ENCODE peak calls at places on chromosomes 3 and 15, in nine cellular contexts. Q, G, H, J, D, B, L, C and S are unnamed samples.

GRCh38 chr3:105923151-105923550 is 54.3 kb upstream of the CBLB start:
- DNase-seq in G (no peak), J (no peak), C (no peak), Q (no peak), D (no peak), B (no peak), L (no peak), H (no peak), S (no peak)

GRCh38 chr3:119235151-119235550 is 5.5 kb downstream of the B4GALT4 start:
- DNase-seq in H (no peak), J (no peak), L (no peak), G (no peak), Q (no peak), D (no peak), C (no peak), B (no peak), S (no peak)

GRCh38 chr3:14156843-14157561 is 21.4 kb downstream of the XPC start:
- DNase-seq in L (no peak), D (no peak), B (no peak), C (no peak), J (no peak), Q (no peak), G (no peak), H (no peak), S (no peak)

GRCh38 chr3:74139648-74140047 is 474.8 kb downstream of the CNTN3 start:
- DNase-seq in B (no peak), Q (peak; percentile 16), C (no peak), D (no peak), L (no peak), H (no peak), G (no peak), J (no peak), S (no peak)

GRCh38 chr3:127291611-127292010 is 3.8 kb upstream of the PRR20G start:
- DNase-seq in C (no peak), J (no peak), L (no peak), H (no peak), D (no peak), G (no peak), B (no peak), Q (no peak), S (no peak)

GRCh38 chr3:33181229-33181628 is 37.4 kb downstream of the SUSD5 start:
- DNase-seq in C (no peak), L (no peak), J (no peak), Q (no peak), D (no peak), B (no peak), H (no peak), G (no peak), S (no peak)

GRCh38 chr3:133750201-133750748 is 4.1 kb downstream of the TF start:
- DNase-seq in H (no peak), J (no peak), C (no peak), Q (no peak), B (no peak), L (no peak), D (no peak), G (no peak), S (no peak)

GRCh38 chr3:133962879-133963278 is 66.8 kb downstream of the SLCO2A1 start:
- DNase-seq in Q (peak; percentile 86), L (no peak), J (no peak), H (peak; percentile 12), C (no peak), B (no peak), D (no peak), G (no peak), S (no peak)

GRCh38 chr15:31280831-31281216 is 45.8 kb upstream of the KLF13 start:
- DNase-seq in C (no peak), L (no peak), G (no peak), J (no peak), Q (no peak), D (peak; percentile 11), B (no peak), H (peak; percentile 13), S (no peak)

GRCh38 chr3:9901967-9902366 is 681 bp upstream of the IL17RE start:
- DNase-seq in D (no peak), C (no peak), Q (no peak), J (peak; percentile 37), H (no peak), B (peak; percentile 64), G (no peak), L (no peak), S (no peak)

GRCh38 chr3:45178131-45179023 is 32.2 kb upstream of the CDCP1 start:
- DNase-seq in C (no peak), H (no peak), L (no peak), D (no peak), Q (peak; percentile 78), G (no peak), J (no peak), B (no peak), S (no peak)

GRCh38 chr15:45635191-45635638 is 386 bp downstream of the SQOR start:
- DNase-seq in J (peak; percentile 75), D (peak; percentile 50), L (peak; percentile 27), H (peak; percentile 56), Q (no peak), C (no peak), B (peak; percentile 94), G (peak; percentile 87), S (peak; percentile 90)

GRCh38 chr15:87736401-87736800 is 520.1 kb downstream of the NTRK3 start:
- DNase-seq in D (no peak), J (no peak), Q (no peak), G (no peak), B (no peak), L (no peak), H (no peak), C (peak; percentile 19), S (no peak)

GRCh38 chr3:46276497-46277099 is 34.3 kb downstream of the CCR3 start:
- DNase-seq in H (no peak), C (no peak), B (peak; percentile 92), Q (no peak), G (peak; percentile 78), J (peak; percentile 87), D (peak; percentile 19), L (peak; percentile 38), S (peak; percentile 68)

GRCh38 chr3:114519415-114519814 is 225.6 kb downstream of the TIGIT start:
- DNase-seq in D (no peak), B (no peak), J (peak; percentile 26), C (no peak), L (no peak), H (no peak), G (no peak), Q (peak; percentile 84), S (no peak)

GRCh38 chr15:58521293-58521991 is 89.7 kb downstream of the LIPC start:
- DNase-seq in D (peak; percentile 28), J (no peak), G (peak; percentile 64), Q (peak; percentile 51), C (peak; percentile 19), B (peak; percentile 89), H (peak; percentile 46), L (no peak), S (no peak)

GRCh38 chr3:136960838-136961836 is 3.4 kb downstream of the IL20RB start:
- DNase-seq in C (no peak), Q (no peak), B (no peak), D (no peak), L (no peak), G (no peak), H (no peak), J (no peak), S (no peak)
- H3K4me3 ChIP-seq in C (no peak overlapping the region), Q (no peak overlapping the region), B (no peak overlapping the region), D (no peak overlapping the region), L (no peak overlapping the region), G (no peak overlapping the region), H (no peak overlapping the region), J (no peak overlapping the region), S (no peak overlapping the region)

DNA sequence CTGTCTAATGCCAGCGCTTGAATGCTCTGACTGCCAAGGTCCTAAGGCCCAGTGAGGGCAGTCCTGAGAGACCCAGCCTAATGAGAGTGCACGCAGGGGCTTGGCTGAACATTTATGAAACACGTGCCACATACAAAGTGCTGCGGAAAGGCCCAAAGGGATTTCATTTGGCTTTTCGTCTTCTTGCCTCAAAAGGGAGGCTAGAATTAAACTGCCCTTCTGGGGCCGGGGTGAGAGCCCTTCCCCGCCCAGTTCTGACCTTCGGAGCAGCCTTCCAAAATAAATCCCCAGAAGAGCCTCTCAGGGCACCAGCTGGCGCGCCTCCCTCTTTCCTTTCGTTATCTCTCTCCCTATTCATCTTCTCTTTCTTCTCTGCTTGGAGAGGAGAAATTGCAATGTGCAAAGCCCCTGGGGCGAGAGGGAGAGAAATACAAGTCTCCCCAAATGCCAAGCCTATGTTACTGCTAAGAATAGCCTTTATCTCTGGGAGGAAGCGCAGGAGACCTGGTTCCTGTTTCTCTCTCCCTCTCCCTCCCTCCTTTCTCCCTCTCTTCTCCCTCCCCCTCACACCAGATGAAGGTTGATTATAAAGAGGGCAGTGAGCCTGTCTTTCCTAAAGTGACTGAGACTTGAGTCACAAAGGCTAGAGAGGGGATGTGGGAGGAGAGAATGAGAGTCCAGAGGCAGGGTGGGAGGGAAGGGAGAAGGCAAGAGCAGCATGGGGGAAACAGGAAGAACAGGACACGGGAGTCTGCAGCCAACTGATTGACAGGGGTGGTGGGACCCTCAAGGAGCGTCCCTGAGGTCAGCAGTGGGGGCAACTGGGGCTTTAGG is 36.7 kb upstream of the NDUFB4 start:
- DNase-seq in C (no peak), Q (peak; percentile 36), L (no peak), B (peak; percentile 78), D (no peak), J (no peak), G (no peak), H (peak; percentile 88), S (peak; percentile 77)
- H3K4me3 ChIP-seq in C (peak overlapping the region; percentile 53), Q (peak overlapping the region; percentile 27), L (no peak overlapping the region), B (peak overlapping the region; percentile 33), D (peak overlapping the region; percentile 48), J (peak overlapping the region; percentile 46), G (no peak overlapping the region), H (peak overlapping the region; percentile 46), S (peak overlapping the region; percentile 39)

GRCh38 chr3:128992926-128993460 is 883 bp downstream of the CFAP92 start:
- DNase-seq in G (peak; percentile 50), C (no peak), H (no peak), D (no peak), J (no peak), B (no peak), L (no peak), Q (no peak), S (peak; percentile 61)
- H3K4me3 ChIP-seq in G (no peak overlapping the region), C (peak overlapping the region; percentile 45), H (no peak overlapping the region), D (no peak overlapping the region), J (no peak overlapping the region), B (no peak overlapping the region), L (no peak overlapping the region), Q (no peak overlapping the region), S (no peak overlapping the region)

DNA sequence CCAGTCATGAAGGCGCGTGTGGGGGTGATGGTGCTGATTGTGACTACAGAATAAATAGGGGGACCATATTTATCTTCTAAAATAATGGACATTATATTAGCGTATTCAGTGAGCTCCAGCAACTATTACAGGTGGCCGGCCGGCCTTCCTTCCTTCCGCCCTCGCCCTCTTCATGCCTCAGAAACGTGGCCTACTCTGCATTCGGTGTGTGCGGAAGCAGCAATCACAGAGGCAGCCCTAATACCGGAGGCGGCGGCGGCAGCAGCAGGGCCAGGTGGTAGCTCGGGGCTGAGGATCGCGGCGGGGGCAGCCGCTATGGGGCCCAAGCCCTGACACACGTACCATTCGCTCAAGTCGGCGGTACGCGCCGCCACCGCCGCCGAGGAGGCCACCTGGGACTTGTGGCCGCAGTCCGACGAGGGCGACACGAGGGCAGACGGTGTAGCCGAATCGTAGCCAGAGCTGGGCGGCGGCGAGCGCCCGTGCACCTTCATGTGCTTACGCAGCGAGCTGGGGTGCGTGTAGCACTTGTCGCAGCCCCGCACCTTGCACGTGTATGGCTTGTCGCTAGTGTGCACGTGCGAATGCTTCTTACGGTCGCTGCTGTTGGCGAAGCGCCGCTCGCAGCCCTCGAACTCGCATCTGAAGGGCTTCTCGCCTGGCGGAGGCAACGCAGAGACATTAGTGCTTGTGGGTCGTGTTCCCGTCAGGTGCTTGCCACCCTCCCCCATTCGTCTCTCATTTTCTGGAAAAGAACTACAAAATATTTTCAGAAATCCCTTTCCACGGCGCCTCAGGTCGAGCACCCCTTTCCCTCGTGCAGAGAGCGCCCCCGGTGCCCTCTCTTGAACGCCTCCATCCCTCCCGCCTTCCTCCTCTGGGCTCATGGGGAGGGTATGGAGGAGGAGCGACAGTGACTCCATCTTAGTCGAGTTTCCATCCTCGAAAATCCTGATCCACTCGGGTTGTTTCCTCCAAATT is 15.5 kb downstream of the ZIC4 start:
- DNase-seq in D (no peak), J (no peak), H (no peak), B (peak; percentile 70), C (no peak), L (no peak), Q (no peak), G (no peak), S (no peak)
- H3K4me3 ChIP-seq in D (no peak overlapping the region), J (no peak overlapping the region), H (no peak overlapping the region), B (no peak overlapping the region), C (no peak overlapping the region), L (no peak overlapping the region), Q (no peak overlapping the region), G (no peak overlapping the region), S (no peak overlapping the region)